ENCODE peak calls at places on chromosomes 12 and 14, in ten cellular contexts. K is CD8-positive, alpha-beta T cell; G is mucosa of descending colon; U is left ventricle myocardium inferior; T is heart left ventricle; S is dorsolateral prefrontal cortex; H is stomach; N is ovary; J is BE2C; V is cardiac muscle cell. W is an unnamed sample.

GRCh38 chr12:119659289-119659897 is 8.5 kb upstream of the PRKAB1 start:
- DNase-seq in K (no peak), G (peak), U (no peak), T (no peak), S (no peak), H (no peak), N (no peak), J (peak), V (peak), W (no peak)

GRCh38 chr12:115323223-115323905 is 639.4 kb upstream of the TBX3 start:
- DNase-seq in K (no peak), G (no peak), U (no peak), T (no peak), S (no peak), H (no peak), N (no peak), J (no peak), V (peak), W (no peak)

GRCh38 chr12:100995201-100995600 is 200.6 kb downstream of the ANO4 start:
- DNase-seq in K (no peak), G (no peak), U (no peak), T (no peak), S (no peak), H (no peak), N (no peak), J (no peak), V (peak), W (no peak)

GRCh38 chr14:29191092-29191491 is 424.5 kb downstream of the FOXG1 start:
- DNase-seq in K (no peak), G (no peak), U (no peak), T (no peak), S (no peak), H (no peak), N (no peak), J (no peak), V (no peak), W (no peak)

GRCh38 chr12:56081393-56082347 is 1.7 kb downstream of the ERBB3 start:
- DNase-seq in K (no peak), G (peak), U (no peak), T (no peak), S (peak), H (peak), N (no peak), J (peak), V (no peak), W (no peak)

GRCh38 chr12:124837958-124838803 is 25.5 kb downstream of the SCARB1 start:
- DNase-seq in K (no peak), G (peak), U (peak), T (peak), S (peak), H (peak), N (peak), J (peak), V (peak), W (peak)

GRCh38 chr14:96916751-96917150 is 119.6 kb downstream of the VRK1 start:
- DNase-seq in K (no peak), G (no peak), U (no peak), T (no peak), S (no peak), H (no peak), N (no peak), J (no peak), V (no peak), W (no peak)

GRCh38 chr12:113302925-113303640 is 31.8 kb downstream of the SLC8B1 start:
- DNase-seq in K (no peak), G (peak), U (no peak), T (no peak), S (no peak), H (no peak), N (no peak), J (no peak), V (no peak), W (no peak)

GRCh38 chr12:48996794-48997718 is 2.1 kb downstream of the DDN start:
- DNase-seq in K (peak), G (peak), U (peak), T (peak), S (peak), H (peak), N (peak), J (peak), V (peak), W (peak)

GRCh38 chr14:20630340-20631022 is 11.0 kb downstream of the OR6S1 start:
- DNase-seq in K (no peak), G (peak), U (no peak), T (no peak), S (no peak), H (no peak), N (peak), J (peak), V (peak), W (no peak)

GRCh38 chr12:39464976-39465375 is 22.1 kb upstream of the KIF21A start:
- DNase-seq in K (no peak), G (no peak), U (no peak), T (no peak), S (no peak), H (no peak), N (no peak), J (no peak), V (no peak), W (no peak)

GRCh38 chr14:55088356-55088755 is 36.9 kb downstream of the MAPK1IP1L start:
- DNase-seq in K (no peak), G (no peak), U (no peak), T (no peak), S (no peak), H (no peak), N (no peak), J (no peak), V (no peak), W (no peak)

GRCh38 chr12:93373847-93374723 is 3.6 kb upstream of the NUDT4 start:
- DNase-seq in K (no peak), G (peak), U (no peak), T (no peak), S (no peak), H (no peak), N (no peak), J (no peak), V (no peak), W (no peak)

GRCh38 chr14:105023144-105023543 is 2.3 kb upstream of the CDCA4 start:
- DNase-seq in K (no peak), G (no peak), U (no peak), T (no peak), S (no peak), H (no peak), N (no peak), J (no peak), V (no peak), W (no peak)

GRCh38 chr12:22974865-22975264 is 349.9 kb downstream of the ETNK1 start:
- DNase-seq in K (no peak), G (no peak), U (no peak), T (no peak), S (no peak), H (no peak), N (no peak), J (no peak), V (peak), W (no peak)

GRCh38 chr14:69654109-69654508 is 42.7 kb downstream of the SUSD6 start:
- DNase-seq in K (no peak), G (peak), U (no peak), T (no peak), S (no peak), H (no peak), N (no peak), J (no peak), V (no peak), W (no peak)

GRCh38 chr12:32450363-32450762 is 51.0 kb downstream of the FGD4 start:
- DNase-seq in K (no peak), G (no peak), U (no peak), T (no peak), S (no peak), H (no peak), N (no peak), J (no peak), V (no peak), W (no peak)

GRCh38 chr14:97878727-97879126 is 1081.5 kb downstream of the VRK1 start:
- DNase-seq in K (peak), G (peak), U (peak), T (peak), S (no peak), H (no peak), N (no peak), J (no peak), V (peak), W (no peak)

GRCh38 chr12:103241184-103241583 is 254.6 kb downstream of the C12orf42 start:
- DNase-seq in K (no peak), G (no peak), U (no peak), T (no peak), S (no peak), H (peak), N (no peak), J (no peak), V (no peak), W (no peak)

GRCh38 chr12:96482086-96482485 is 7.3 kb upstream of the CFAP54 start:
- DNase-seq in K (no peak), G (no peak), U (no peak), T (no peak), S (no peak), H (no peak), N (no peak), J (no peak), V (no peak), W (no peak)

GRCh38 chr14:50520947-50521815 is 11.2 kb downstream of the MAP4K5 start:
- DNase-seq in K (peak), G (no peak), U (no peak), T (no peak), S (peak), H (no peak), N (no peak), J (no peak), V (peak), W (no peak)

GRCh38 chr14:95363468-95363954 is 43.8 kb upstream of the CLMN start:
- DNase-seq in K (no peak), G (no peak), U (no peak), T (no peak), S (no peak), H (no peak), N (no peak), J (no peak), V (peak), W (no peak)

GRCh38 chr14:95361373-95362179 is 41.9 kb upstream of the CLMN start:
- DNase-seq in K (no peak), G (peak), U (no peak), T (no peak), S (no peak), H (peak), N (no peak), J (no peak), V (peak), W (peak)

GRCh38 chr14:95360828-95361227 is 41.1 kb upstream of the CLMN start:
- DNase-seq in K (no peak), G (no peak), U (no peak), T (no peak), S (no peak), H (no peak), N (no peak), J (no peak), V (no peak), W (no peak)

GRCh38 chr14:95362180-95362494 is 42.4 kb upstream of the CLMN start:
- DNase-seq in K (no peak), G (no peak), U (no peak), T (no peak), S (no peak), H (no peak), N (no peak), J (no peak), V (no peak), W (no peak)

DNA sequence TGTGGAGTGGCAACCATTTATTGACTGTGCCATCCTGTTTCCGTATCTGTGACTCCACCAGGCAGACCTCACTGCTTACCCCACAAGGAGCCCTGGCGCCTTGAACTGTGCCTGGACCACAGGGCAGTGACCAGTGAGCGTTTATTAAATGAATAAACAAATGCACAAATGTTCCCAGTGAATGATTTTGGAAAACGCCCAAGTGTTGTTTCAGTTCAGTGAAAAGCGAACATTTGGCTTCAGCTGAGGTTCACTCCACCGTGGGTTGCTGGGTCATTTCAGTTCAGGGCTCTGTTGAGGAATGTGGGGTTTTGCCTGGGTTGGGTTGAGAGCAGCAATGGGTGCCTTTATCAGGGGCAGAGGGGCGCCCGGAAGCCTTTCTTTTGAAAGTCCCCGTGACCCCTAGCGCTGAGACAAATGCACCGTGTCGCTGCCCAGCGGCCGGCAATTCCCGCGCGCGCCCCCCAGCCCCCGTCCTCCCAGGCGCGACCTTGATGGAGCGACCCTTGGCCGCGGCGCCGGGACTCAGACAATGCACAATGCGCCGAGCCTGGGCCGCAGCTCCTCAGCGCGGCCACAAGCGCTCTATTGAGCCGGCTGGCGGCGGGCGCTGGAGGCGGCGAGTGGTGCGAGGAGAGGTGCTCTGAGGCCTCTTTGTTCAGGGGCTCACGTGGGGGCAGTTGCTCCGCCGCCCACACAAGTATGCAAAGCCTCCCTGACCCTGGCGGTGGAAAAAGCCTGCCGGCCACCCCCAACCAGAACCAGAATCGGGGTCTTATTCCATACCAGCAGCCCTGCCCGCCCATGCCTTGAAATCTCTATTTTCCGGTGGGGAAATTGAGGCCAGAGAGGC is 40.5 kb upstream of the CLMN start:
- DNase-seq in K (no peak), G (no peak), U (no peak), T (peak), S (peak), H (peak), N (no peak), J (no peak), V (peak), W (no peak)
- H3K4me3 ChIP-seq in K (no peak), G (no peak), U (peak), T (no peak), S (peak), H (no peak), N (no peak), J (no peak), V (no peak), W (no peak)

GRCh38 chr14:23054000-23054811 is 3.1 kb downstream of the CDH24 start:
- DNase-seq in K (peak), G (no peak), U (no peak), T (no peak), S (peak), H (no peak), N (no peak), J (peak), V (no peak), W (no peak)
- TF ChIP-seq CTCF in K (no peak), G (no peak), U (peak), T (peak), S (peak), H (peak), N (no peak), J (peak), V (peak), W (no peak)

GRCh38 chr12:51815571-51815970 is 32.9 kb downstream of the FIGNL2 start:
- DNase-seq in K (no peak), G (no peak), U (no peak), T (no peak), S (no peak), H (no peak), N (no peak), J (no peak), V (no peak), W (no peak)

GRCh38 chr12:51811203-51811805 is 37.2 kb downstream of the FIGNL2 start:
- DNase-seq in K (no peak), G (no peak), U (no peak), T (no peak), S (no peak), H (no peak), N (no peak), J (no peak), V (no peak), W (no peak)

GRCh38 chr12:51814311-51815088 is 34.0 kb downstream of the FIGNL2 start:
- DNase-seq in K (peak), G (peak), U (peak), T (peak), S (peak), H (peak), N (peak), J (peak), V (peak), W (peak)

GRCh38 chr12:51812871-51813270 is 35.6 kb downstream of the FIGNL2 start:
- DNase-seq in K (peak), G (no peak), U (no peak), T (no peak), S (no peak), H (no peak), N (no peak), J (no peak), V (no peak), W (no peak)

DNA sequence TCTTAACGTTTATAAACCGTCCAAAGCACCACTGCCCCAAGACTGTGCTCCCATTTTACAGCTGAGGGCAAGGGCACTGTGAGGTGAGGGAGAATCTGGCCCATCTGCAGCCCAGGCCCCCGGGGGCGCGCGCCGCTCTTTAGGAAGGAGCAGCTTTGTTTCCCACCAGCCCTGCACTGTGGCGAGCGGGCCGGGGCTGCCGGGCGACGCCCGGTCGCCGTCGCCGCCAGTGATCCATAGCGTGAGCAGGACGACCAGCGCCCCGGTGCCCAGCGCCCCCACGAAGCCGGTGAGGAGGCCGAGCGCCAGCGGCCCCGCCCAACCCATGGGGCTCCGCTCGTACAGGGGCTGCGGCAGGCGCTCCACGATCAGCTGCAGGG is 34.6 kb downstream of the FIGNL2 start:
- DNase-seq in K (no peak), G (no peak), U (no peak), T (no peak), S (no peak), H (no peak), N (no peak), J (no peak), V (no peak), W (no peak)
- H3K4me3 ChIP-seq in K (peak), G (no peak), U (peak), T (no peak), S (peak), H (peak), N (peak), J (peak), V (peak), W (peak)

GRCh38 chr12:40917561-40917960 is 225.3 kb downstream of the CNTN1 start:
- DNase-seq in K (no peak), G (no peak), U (no peak), T (no peak), S (no peak), H (no peak), N (no peak), J (no peak), V (no peak), W (no peak)

DNA sequence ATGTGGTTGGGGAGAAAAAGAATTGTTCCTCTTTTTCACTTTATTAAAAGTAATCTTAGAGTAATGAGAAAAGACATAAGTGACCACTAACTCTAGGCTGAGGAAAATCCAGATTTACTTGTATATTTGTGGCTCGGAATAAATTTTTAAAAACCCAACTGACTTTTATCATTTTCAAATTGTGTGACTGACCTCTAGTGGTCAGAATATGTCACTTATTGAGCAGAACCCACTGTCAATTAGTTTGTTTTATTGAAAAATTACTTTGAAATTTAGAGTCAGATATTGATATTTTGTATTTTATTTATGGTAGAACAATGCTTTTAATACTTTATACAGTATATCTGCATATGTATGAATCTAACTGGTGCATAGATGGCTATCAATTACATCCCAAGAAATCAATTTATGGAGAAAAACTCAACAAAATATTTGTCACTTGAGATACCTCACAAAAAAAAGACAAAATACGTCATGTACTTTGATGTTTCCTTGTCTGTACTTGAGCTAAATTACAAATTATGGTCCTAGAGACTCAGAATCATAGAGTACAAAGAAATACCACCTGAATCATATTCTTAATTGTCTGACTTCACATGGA is 229.4 kb downstream of the CNTN1 start:
- DNase-seq in K (no peak), G (no peak), U (no peak), T (no peak), S (no peak), H (no peak), N (no peak), J (no peak), V (peak), W (no peak)
- TF ChIP-seq CTCF in K (peak), G (peak), U (peak), T (peak), S (peak), H (peak), N (peak), J (peak), V (peak), W (no peak)

GRCh38 chr12:80116735-80117134 is 17.4 kb downstream of the OTOGL start:
- DNase-seq in K (no peak), G (no peak), U (no peak), T (no peak), S (no peak), H (no peak), N (no peak), J (no peak), V (no peak), W (no peak)
- H3K4me3 ChIP-seq in K (no peak), G (no peak), U (no peak), T (no peak), S (no peak), H (no peak), N (no peak), J (no peak), V (no peak), W (no peak)

GRCh38 chr12:59179231-59179630 is 258.9 kb upstream of the LRIG3 start:
- DNase-seq in K (no peak), G (no peak), U (no peak), T (no peak), S (no peak), H (no peak), N (no peak), J (no peak), V (no peak), W (no peak)

GRCh38 chr12:59173696-59174095 is 253.4 kb upstream of the LRIG3 start:
- DNase-seq in K (no peak), G (no peak), U (no peak), T (no peak), S (no peak), H (no peak), N (no peak), J (no peak), V (no peak), W (no peak)
- TF ChIP-seq CTCF in K (no peak), G (no peak), U (no peak), T (no peak), S (no peak), H (no peak), N (no peak), J (no peak), V (peak), W (no peak)

GRCh38 chr14:38042356-38042755 is 165.3 kb upstream of the SSTR1 start:
- DNase-seq in K (no peak), G (peak), U (no peak), T (no peak), S (no peak), H (no peak), N (no peak), J (no peak), V (peak), W (no peak)
- H3K4me3 ChIP-seq in K (no peak), G (no peak), U (no peak), T (no peak), S (no peak), H (no peak), N (no peak), J (no peak), V (no peak), W (no peak)

GRCh38 chr14:33477752-33478151 is 473.1 kb downstream of the EGLN3 start:
- DNase-seq in K (no peak), G (no peak), U (no peak), T (no peak), S (no peak), H (no peak), N (no peak), J (no peak), V (no peak), W (no peak)

GRCh38 chr14:33469898-33470297 is 481.0 kb downstream of the EGLN3 start:
- DNase-seq in K (no peak), G (peak), U (no peak), T (no peak), S (no peak), H (peak), N (no peak), J (no peak), V (no peak), W (no peak)

GRCh38 chr14:33480589-33481184 is 470.2 kb downstream of the EGLN3 start:
- DNase-seq in K (no peak), G (no peak), U (no peak), T (no peak), S (no peak), H (no peak), N (no peak), J (peak), V (no peak), W (no peak)

GRCh38 chr14:33475623-33476022 is 475.3 kb downstream of the EGLN3 start:
- DNase-seq in K (no peak), G (peak), U (no peak), T (peak), S (peak), H (peak), N (no peak), J (peak), V (peak), W (no peak)
- TF ChIP-seq CTCF in K (no peak), G (no peak), U (peak), T (no peak), S (peak), H (no peak), N (no peak), J (peak), V (peak), W (no peak)

W was measured in lung.